ENCODE peak calls at places on chromosomes 1 and 21, in six cellular contexts. V is CD8-positive, alpha-beta T cell; Z is HFFc6; F is thoracic aorta; O is upper lobe of left lung; B is right atrium auricular region. N is an unnamed sample.
A peak's percentile ranks its signal among the peaks of the same experiment; 100 is the strongest.

GRCh38 chr21:37467082-37467481 is 100.5 kb downstream of the DYRK1A start:
- DNase-seq in Z (no peak), B (no peak), V (no peak), F (no peak), O (no peak), N (no peak)

GRCh38 chr1:109922326-109922725 is 11.7 kb downstream of the CSF1 start:
- DNase-seq in B (no peak), O (no peak), V (no peak), Z (no peak), F (no peak), N (no peak)

GRCh38 chr1:226778657-226779058 is 39.6 kb upstream of the ITPKB start:
- DNase-seq in F (peak; percentile 16), B (no peak), Z (peak; percentile 91), O (no peak), V (no peak), N (no peak)

GRCh38 chr1:187241971-187242370 is 413.2 kb downstream of the PLA2G4A start:
- DNase-seq in Z (no peak), F (no peak), O (no peak), V (no peak), B (no peak), N (no peak)

GRCh38 chr21:35048706-35049617 is at the start of gene RUNX1:
- DNase-seq in Z (peak; percentile 87), O (peak; percentile 73), F (no peak), B (no peak), V (peak; percentile 56), N (no peak)

GRCh38 chr1:77282187-77282865 is 507 bp downstream of the AK5 start:
- DNase-seq in O (no peak), B (no peak), V (peak; percentile 11), F (no peak), Z (peak; percentile 32), N (no peak)

GRCh38 chr1:208782186-208782585 is 538.0 kb upstream of the PLXNA2 start:
- DNase-seq in F (no peak), O (no peak), V (no peak), Z (no peak), B (no peak), N (no peak)

GRCh38 chr1:214106375-214106774 is 118.6 kb downstream of the PROX1 start:
- DNase-seq in F (no peak), B (no peak), Z (no peak), O (no peak), V (no peak), N (no peak)

GRCh38 chr1:16971330-16972209 is 8.8 kb downstream of the MFAP2 start:
- DNase-seq in Z (peak; percentile 58), O (no peak), V (no peak), B (no peak), F (no peak), N (no peak)

GRCh38 chr1:205777994-205778393 is 2.7 kb upstream of the RAB29 start:
- DNase-seq in F (no peak), V (no peak), O (no peak), B (no peak), Z (no peak), N (no peak)

GRCh38 chr1:209176866-209177430 is 406.6 kb upstream of the CAMK1G start:
- DNase-seq in O (no peak), F (no peak), B (no peak), Z (no peak), V (no peak), N (no peak)

GRCh38 chr1:226519741-226520598 is 28.6 kb upstream of the STUM start:
- DNase-seq in V (no peak), O (no peak), B (no peak), Z (no peak), F (no peak), N (peak; percentile 11)

GRCh38 chr1:232813082-232813481 is 7.9 kb downstream of the MAP10 start:
- DNase-seq in B (no peak), V (no peak), F (no peak), Z (no peak), O (no peak), N (no peak)

GRCh38 chr1:179092896-179093461 is 11.1 kb downstream of the TOR3A start:
- DNase-seq in Z (no peak), O (no peak), F (no peak), B (no peak), V (no peak), N (no peak)

GRCh38 chr1:201019321-201019977 is 4.1 kb downstream of the KIF21B start:
- DNase-seq in V (peak; percentile 81), F (no peak), B (peak; percentile 63), Z (no peak), O (peak; percentile 87), N (no peak)

GRCh38 chr1:7069888-7070287 is 284.6 kb downstream of the CAMTA1 start:
- DNase-seq in B (no peak), O (no peak), F (no peak), Z (no peak), V (no peak), N (no peak)

GRCh38 chr1:16324456-16324890 is 27.8 kb downstream of the FBXO42 start:
- DNase-seq in O (peak; percentile 66), V (no peak), Z (peak; percentile 74), B (no peak), F (peak; percentile 27), N (no peak)

GRCh38 chr1:229341811-229342304 is 989 bp downstream of the CCSAP start:
- DNase-seq in V (no peak), B (no peak), O (peak; percentile 28), Z (no peak), F (no peak), N (no peak)

GRCh38 chr1:200780545-200781444 is 42.1 kb downstream of the CAMSAP2 start:
- DNase-seq in F (no peak), O (no peak), V (no peak), B (no peak), Z (no peak), N (no peak)

GRCh38 chr21:25385912-25386474 is 221.3 kb downstream of the MRPL39 start:
- DNase-seq in F (no peak), Z (peak; percentile 50), O (no peak), V (no peak), B (no peak), N (no peak)

DNA sequence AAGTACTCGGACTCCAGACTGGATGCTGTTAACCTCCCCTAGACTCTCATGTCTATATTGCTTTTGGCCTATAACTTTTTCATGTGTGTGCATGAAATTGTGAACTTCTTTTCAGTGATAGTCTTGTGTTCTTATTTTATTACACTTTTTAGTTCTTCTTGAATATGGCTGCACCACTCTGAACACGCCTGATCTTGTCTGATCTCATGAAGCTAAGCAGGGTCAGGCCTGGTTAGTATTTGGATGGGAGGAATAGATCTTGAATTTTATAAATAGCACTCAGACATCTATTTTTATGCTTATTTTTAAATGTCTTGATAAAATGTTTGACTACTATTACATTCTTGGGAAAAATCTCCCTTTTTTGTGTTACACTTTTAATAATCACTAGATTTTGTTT is 22.4 kb downstream of the TCP10L start:
- DNase-seq in B (no peak), F (no peak), O (no peak), V (no peak), Z (no peak), N (no peak)
- TF ChIP-seq CTCF in B (no peak), F (no peak), O (no peak), V (no peak), Z (no peak), N (no peak)

DNA sequence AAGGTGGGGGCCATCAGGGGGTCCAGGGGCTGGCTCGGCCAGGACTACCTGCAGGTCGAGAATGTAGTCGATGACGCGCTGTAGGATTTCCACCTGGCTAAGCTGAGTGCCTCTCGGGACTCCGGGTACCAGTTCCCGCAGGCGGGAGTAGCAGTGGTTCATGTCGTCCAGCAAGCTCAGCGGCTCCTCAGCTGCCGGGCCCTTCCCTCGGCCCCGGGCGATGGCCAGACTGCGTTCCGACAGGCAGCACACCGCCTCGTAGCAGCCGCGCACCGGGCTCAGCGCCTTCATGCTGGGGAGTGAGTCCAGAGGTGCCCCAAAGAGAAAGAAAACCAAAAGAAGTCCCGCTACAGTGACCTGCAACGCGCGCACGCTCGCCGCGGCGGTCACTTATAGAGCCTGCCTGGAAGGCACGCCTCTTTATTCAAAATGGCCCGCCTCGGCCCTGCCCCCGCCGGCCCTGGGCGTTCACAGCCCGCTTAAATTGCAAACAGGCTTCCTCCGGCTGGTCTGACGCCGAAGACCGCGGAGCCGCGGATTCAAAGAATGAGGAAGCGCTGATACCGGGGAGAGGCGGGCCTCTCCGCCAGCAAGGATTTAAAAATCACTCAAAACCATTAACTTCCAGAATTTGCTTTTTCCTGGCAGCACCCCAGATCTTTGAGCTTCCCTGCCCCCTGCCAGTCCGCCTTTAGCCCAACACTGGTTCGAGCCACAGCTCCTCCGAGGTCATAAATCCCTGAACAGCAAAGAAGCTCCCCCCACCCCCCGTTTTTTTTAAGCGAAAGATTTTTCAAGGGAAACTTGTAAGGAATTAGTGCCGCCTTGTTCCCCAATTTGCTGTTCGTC is at the start of gene ID3:
- DNase-seq in V (peak; percentile 92), O (peak; percentile 98), B (peak; percentile 99), Z (peak; percentile 99), F (peak; percentile 85), N (peak; percentile 98)
- TF ChIP-seq CTCF in V (no peak), O (peak; percentile 11), B (peak; percentile 11), Z (no peak), F (no peak), N (no peak)

GRCh38 chr1:150548324-150548631 is 930 bp upstream of the ADAMTSL4 start:
- DNase-seq in F (no peak), Z (no peak), V (no peak), O (no peak), B (no peak), N (no peak)

GRCh38 chr1:150548632-150549495 is at the start of gene ADAMTSL4:
- DNase-seq in Z (peak; percentile 67), B (no peak), F (no peak), V (no peak), O (peak; percentile 78), N (no peak)

GRCh38 chr1:150551049-150551783 is 2.0 kb downstream of the ADAMTSL4 start:
- DNase-seq in Z (no peak), V (no peak), F (no peak), O (no peak), B (no peak), N (no peak)

GRCh38 chr1:150550222-150551048 is 1.2 kb downstream of the ADAMTSL4 start:
- DNase-seq in O (no peak), B (peak; percentile 86), V (no peak), Z (no peak), F (no peak), N (no peak)

GRCh38 chr1:150549496-150550221 is 451 bp downstream of the ADAMTSL4 start:
- DNase-seq in O (no peak), B (no peak), Z (no peak), F (no peak), V (no peak), N (no peak)
- TF ChIP-seq CTCF in O (no peak), B (peak; percentile 10), Z (no peak), F (no peak), V (no peak), N (no peak)

DNA sequence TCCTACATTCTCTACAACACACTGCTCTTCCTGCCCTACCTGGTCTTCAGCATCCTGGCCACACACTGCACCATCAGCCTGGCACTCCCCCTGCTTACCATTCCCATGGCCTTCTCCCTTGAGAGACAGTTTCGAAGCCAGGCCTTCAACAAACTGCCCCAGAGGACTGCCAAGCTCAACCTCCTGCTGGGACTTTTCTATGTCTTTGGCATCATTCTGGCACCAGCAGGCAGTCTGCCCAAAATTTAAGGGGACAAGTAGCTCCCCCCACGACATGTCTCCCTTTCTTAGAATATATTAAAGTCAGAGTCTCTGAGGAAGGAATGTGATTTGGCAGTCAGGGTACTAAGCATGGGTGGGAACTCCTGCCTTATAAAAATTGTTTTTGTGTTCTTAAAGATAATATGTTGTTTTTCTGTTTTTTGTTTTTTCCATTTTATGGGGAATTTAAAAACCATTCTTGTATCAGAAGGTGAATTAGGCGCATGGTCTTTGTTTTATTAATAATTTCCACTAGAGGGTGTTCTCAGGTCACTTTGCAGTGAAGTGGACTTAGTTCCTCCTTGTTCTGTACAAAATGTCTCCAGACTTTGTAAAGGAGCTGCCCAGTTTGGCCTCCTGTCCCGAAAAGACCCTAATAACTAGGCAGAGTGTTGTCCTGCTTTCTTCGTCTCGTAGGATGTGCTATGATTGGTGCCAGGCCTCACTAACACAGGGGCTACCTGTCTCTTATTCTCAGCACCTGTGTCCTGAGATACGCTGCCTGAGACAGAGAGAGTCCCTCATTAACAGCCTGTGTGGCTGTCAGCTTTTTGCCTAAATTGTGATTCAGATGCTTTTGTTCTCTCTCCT is 13.1 kb downstream of the UBIAD1 start:
- DNase-seq in V (no peak), Z (peak; percentile 18), O (no peak), B (no peak), F (no peak), N (no peak)
- TF ChIP-seq CTCF in V (no peak), Z (peak; percentile 70), O (peak; percentile 7), B (no peak), F (no peak), N (peak; percentile 67)